ENCODE peak calls at places on chromosome 15, in five cellular contexts. F, A, I, V and D are unnamed samples.
A peak's percentile ranks its signal among the peaks of the same experiment; 100 is the strongest.

GRCh38 chr15:40342421-40343313 is 1.9 kb upstream of the CCDC9B start:
- DNase-seq in F (peak; percentile 41), A (no peak), I (no peak), V (no peak), D (no peak)

GRCh38 chr15:88257311-88257901 is 867 bp upstream of the NTRK3 start:
- DNase-seq in F (no peak), V (no peak), I (no peak), A (no peak), D (no peak)

GRCh38 chr15:47504624-47505256 is 212.6 kb upstream of the SEMA6D start:
- DNase-seq in I (no peak), A (no peak), F (no peak), V (no peak), D (no peak)

GRCh38 chr15:101159096-101159935 is 92.5 kb downstream of the CHSY1 start:
- DNase-seq in I (no peak), V (no peak), F (no peak), A (peak; percentile 60), D (no peak)

GRCh38 chr15:100373942-100374341 is 32.2 kb upstream of the ADAMTS17 start:
- DNase-seq in F (no peak), A (no peak), V (no peak), I (no peak), D (no peak)

GRCh38 chr15:27412413-27412812 is 441.4 kb downstream of the GABRG3 start:
- DNase-seq in I (no peak), A (no peak), F (no peak), V (no peak), D (no peak)

GRCh38 chr15:59398220-59398619 is 25.5 kb upstream of the MYO1E start:
- DNase-seq in I (no peak), A (no peak), F (no peak), V (no peak), D (no peak)

GRCh38 chr15:80804970-80805495 is 25.9 kb downstream of the CEMIP start:
- DNase-seq in I (no peak), A (no peak), F (no peak), V (no peak), D (no peak)

GRCh38 chr15:19944261-19944888 is 597.2 kb downstream of the GOLGA6L6 start:
- DNase-seq in I (no peak), V (no peak), A (no peak), F (no peak), D (no peak)

GRCh38 chr15:83514584-83514983 is 67.4 kb downstream of the SH3GL3 start:
- DNase-seq in F (no peak), V (no peak), I (no peak), A (no peak), D (no peak)

GRCh38 chr15:51757463-51757862 is 6.1 kb downstream of the TMOD2 start:
- DNase-seq in A (no peak), I (no peak), V (no peak), F (no peak), D (no peak)

GRCh38 chr15:101676965-101677364 is 24.8 kb upstream of the TM2D3 start:
- DNase-seq in I (no peak), F (peak; percentile 56), V (no peak), A (no peak), D (no peak)

GRCh38 chr15:52557242-52557641 is 11.6 kb downstream of the ARPP19 start:
- DNase-seq in F (no peak), I (no peak), A (no peak), V (no peak), D (no peak)

GRCh38 chr15:38690737-38691332 is 126.2 kb upstream of the RASGRP1 start:
- DNase-seq in A (peak; percentile 33), F (peak; percentile 75), V (peak; percentile 32), I (peak; percentile 76), D (peak; percentile 90)

GRCh38 chr15:20340331-20340811 is 201.2 kb downstream of the GOLGA6L6 start:
- DNase-seq in A (peak; percentile 71), F (no peak), V (peak; percentile 51), I (no peak), D (peak; percentile 93)

GRCh38 chr15:48493763-48494225 is 151.7 kb downstream of the FBN1 start:
- DNase-seq in F (no peak), V (no peak), A (no peak), I (no peak), D (no peak)

GRCh38 chr15:69648215-69648614 is 195.6 kb downstream of the RPLP1 start:
- DNase-seq in A (no peak), V (no peak), I (no peak), F (no peak), D (peak; percentile 65)

GRCh38 chr15:69653846-69654245 is 201.2 kb downstream of the RPLP1 start:
- DNase-seq in A (no peak), V (no peak), I (no peak), F (no peak), D (peak; percentile 45)

GRCh38 chr15:69648775-69649735 is 196.4 kb downstream of the RPLP1 start:
- DNase-seq in F (no peak), A (no peak), I (no peak), V (peak; percentile 71), D (peak; percentile 46)

GRCh38 chr15:69656271-69657030 is 203.8 kb downstream of the RPLP1 start:
- DNase-seq in F (peak; percentile 1), A (no peak), V (no peak), I (no peak), D (peak; percentile 7)

GRCh38 chr15:69652906-69653305 is 200.3 kb downstream of the RPLP1 start:
- DNase-seq in F (no peak), V (no peak), I (no peak), A (no peak), D (peak; percentile 6)
- TF ChIP-seq CTCF in F (no peak), V (no peak), I (no peak), A (no peak), D (no peak)

GRCh38 chr15:98753726-98754125 is 105.4 kb downstream of the IGF1R start:
- DNase-seq in F (no peak), V (no peak), A (no peak), I (no peak), D (no peak)
- TF ChIP-seq CTCF in F (no peak), V (no peak), A (no peak), I (no peak), D (no peak)

DNA sequence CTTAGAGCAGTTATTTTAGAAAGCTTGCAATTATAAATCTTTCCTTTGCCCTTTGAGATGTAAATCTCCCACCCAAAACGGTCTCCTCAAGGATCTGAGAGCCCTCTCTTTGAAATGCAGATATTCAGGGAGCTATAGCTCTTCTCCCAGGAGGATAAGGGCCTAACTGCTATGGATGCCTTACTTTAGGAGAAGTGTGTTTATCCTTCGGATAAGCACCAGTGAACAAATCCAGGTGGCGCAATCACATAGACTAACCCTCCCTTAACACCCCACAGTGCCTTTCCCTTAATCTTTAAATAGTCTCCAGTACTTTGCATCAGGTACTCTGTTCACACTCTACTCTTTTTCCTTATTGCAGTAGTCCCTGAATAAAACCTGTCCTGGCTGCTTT is 14.9 kb upstream of the CA12 start:
- DNase-seq in A (no peak), V (no peak), I (peak; percentile 43), F (no peak), D (no peak)
- TF ChIP-seq CTCF in A (no peak), V (no peak), I (no peak), F (no peak), D (no peak)

GRCh38 chr15:65083262-65083701 is 6.7 kb downstream of the KBTBD13 start:
- DNase-seq in V (no peak), I (no peak), F (peak; percentile 26), A (no peak), D (no peak)
- TF ChIP-seq CTCF in V (no peak), I (peak; percentile 18), F (peak; percentile 16), A (no peak), D (no peak)

DNA sequence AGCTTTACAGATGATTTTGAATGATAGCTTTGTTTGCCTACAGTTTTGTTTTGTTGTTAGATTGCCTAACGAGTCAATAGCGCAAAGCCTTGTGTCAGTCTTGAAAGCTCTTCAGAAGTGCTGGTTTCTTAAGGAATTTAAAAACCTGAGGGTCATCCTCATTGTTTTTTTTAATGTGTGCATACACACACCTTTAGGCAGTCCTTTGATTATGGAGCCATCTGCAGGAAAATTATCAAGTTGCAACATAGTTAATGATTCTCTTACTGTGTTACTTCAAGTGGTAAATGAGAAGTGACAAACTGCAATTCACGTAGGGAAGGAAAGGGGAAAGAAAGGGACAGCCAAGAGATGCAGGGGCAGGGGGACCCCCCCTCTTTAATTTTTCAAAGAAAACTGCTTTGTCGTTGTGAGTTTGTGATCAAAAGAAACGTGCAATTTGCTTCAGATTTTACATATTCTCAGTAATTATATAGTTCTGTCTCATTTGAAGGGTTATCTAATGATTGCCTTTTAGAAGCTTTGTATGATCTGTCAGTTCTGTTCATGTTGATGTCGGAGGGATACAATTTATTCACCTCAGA is 162.4 kb upstream of the CGNL1 start:
- DNase-seq in A (peak; percentile 7), V (no peak), F (peak; percentile 75), I (no peak), D (no peak)
- TF ChIP-seq CTCF in A (peak; percentile 26), V (no peak), F (peak; percentile 50), I (peak; percentile 50), D (no peak)

DNA sequence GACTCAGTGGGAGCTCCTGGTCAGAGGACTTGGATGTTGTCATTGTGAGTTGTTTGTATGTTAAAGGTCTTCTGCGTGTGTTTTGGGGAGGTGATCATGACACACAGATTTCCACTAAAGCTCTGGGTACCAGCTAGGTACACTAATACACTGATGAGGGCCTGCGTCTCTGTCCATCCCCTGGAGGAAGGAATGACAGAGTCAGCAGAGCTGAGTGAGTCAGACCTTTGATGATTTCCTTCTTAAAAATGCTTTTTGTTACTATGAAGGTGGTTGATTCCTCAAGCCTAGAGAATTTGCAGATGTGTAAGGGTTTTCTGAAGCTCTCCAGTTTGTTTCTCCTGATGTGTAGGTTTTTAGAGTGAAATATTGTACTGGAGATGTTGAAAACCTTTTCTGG is 424.1 kb upstream of the TPM1 start:
- DNase-seq in I (no peak), A (no peak), V (no peak), F (peak; percentile 89), D (no peak)
- TF ChIP-seq CTCF in I (no peak), A (no peak), V (no peak), F (peak; percentile 64), D (no peak)

GRCh38 chr15:42999201-42999779 is 78.7 kb upstream of the TTBK2 start:
- DNase-seq in V (no peak), I (no peak), A (no peak), F (no peak), D (no peak)
- TF ChIP-seq CTCF in V (no peak), I (no peak), A (no peak), F (no peak), D (no peak)

GRCh38 chr15:68230157-68231100 is 901 bp upstream of the CLN6 start:
- DNase-seq in I (peak; percentile 30), F (peak; percentile 72), V (no peak), A (no peak), D (peak; percentile 38)
- TF ChIP-seq CTCF in I (no peak), F (no peak), V (no peak), A (peak; percentile 5), D (no peak)